ENCODE peak calls at places on chromosomes 5 and 9, in nine cellular contexts. One of them, this sample, is unnamed.

GRCh38 chr9:4503103-4503502 is 12.8 kb downstream of the SLC1A1 start:
- DNase-seq in CD8-positive, alpha-beta memory T cell: no peak
- DNase-seq in cardiac muscle cell: no peak
- DNase-seq in GM12892: no peak
- DNase-seq in lung: no peak
- DNase-seq in C1 segment of cervical spinal cord: no peak
- DNase-seq in CD8-positive, alpha-beta T cell: no peak
- DNase-seq in thyroid gland: no peak
- DNase-seq in Peyer's patch: no peak
- DNase-seq in this sample: no peak

GRCh38 chr9:134099123-134099761 is 31.4 kb upstream of the BRD3 start:
- DNase-seq in CD8-positive, alpha-beta memory T cell: peak; percentile 54
- DNase-seq in cardiac muscle cell: peak; percentile 33
- DNase-seq in GM12892: peak; percentile 53
- DNase-seq in lung: peak; percentile 45
- DNase-seq in C1 segment of cervical spinal cord: no peak
- DNase-seq in CD8-positive, alpha-beta T cell: peak; percentile 32
- DNase-seq in thyroid gland: peak; percentile 27
- DNase-seq in Peyer's patch: peak; percentile 51
- DNase-seq in this sample: peak; percentile 48

GRCh38 chr9:126561582-126561981 is 52.1 kb upstream of the LMX1B start:
- DNase-seq in CD8-positive, alpha-beta memory T cell: no peak
- DNase-seq in cardiac muscle cell: peak; percentile 11
- DNase-seq in GM12892: no peak
- DNase-seq in lung: no peak
- DNase-seq in C1 segment of cervical spinal cord: no peak
- DNase-seq in CD8-positive, alpha-beta T cell: no peak
- DNase-seq in thyroid gland: no peak
- DNase-seq in Peyer's patch: no peak
- DNase-seq in this sample: no peak

GRCh38 chr9:9117866-9118265 is 1318.3 kb upstream of the DMAC1 start:
- DNase-seq in CD8-positive, alpha-beta memory T cell: no peak
- DNase-seq in cardiac muscle cell: no peak
- DNase-seq in GM12892: no peak
- DNase-seq in lung: no peak
- DNase-seq in C1 segment of cervical spinal cord: no peak
- DNase-seq in CD8-positive, alpha-beta T cell: no peak
- DNase-seq in thyroid gland: peak; percentile 31
- DNase-seq in Peyer's patch: no peak
- DNase-seq in this sample: no peak

GRCh38 chr5:35919191-35919590 is 19.2 kb downstream of the CAPSL start:
- DNase-seq in CD8-positive, alpha-beta memory T cell: no peak
- DNase-seq in cardiac muscle cell: peak; percentile 92
- DNase-seq in GM12892: no peak
- DNase-seq in lung: no peak
- DNase-seq in C1 segment of cervical spinal cord: no peak
- DNase-seq in CD8-positive, alpha-beta T cell: no peak
- DNase-seq in thyroid gland: peak; percentile 9
- DNase-seq in Peyer's patch: no peak
- DNase-seq in this sample: peak; percentile 98

GRCh38 chr9:72305102-72305546 is 59.9 kb downstream of the ZFAND5 start:
- DNase-seq in CD8-positive, alpha-beta memory T cell: no peak
- DNase-seq in cardiac muscle cell: peak; percentile 83
- DNase-seq in GM12892: peak; percentile 15
- DNase-seq in lung: peak; percentile 92
- DNase-seq in C1 segment of cervical spinal cord: peak; percentile 55
- DNase-seq in CD8-positive, alpha-beta T cell: no peak
- DNase-seq in thyroid gland: peak; percentile 81
- DNase-seq in Peyer's patch: peak; percentile 82
- DNase-seq in this sample: peak; percentile 6

GRCh38 chr5:113090336-113091106 is 113.9 kb downstream of the DCP2 start:
- DNase-seq in CD8-positive, alpha-beta memory T cell: peak; percentile 16
- DNase-seq in cardiac muscle cell: peak; percentile 48
- DNase-seq in GM12892: no peak
- DNase-seq in lung: no peak
- DNase-seq in C1 segment of cervical spinal cord: no peak
- DNase-seq in CD8-positive, alpha-beta T cell: no peak
- DNase-seq in thyroid gland: no peak
- DNase-seq in Peyer's patch: no peak
- DNase-seq in this sample: peak; percentile 12

GRCh38 chr5:172048539-172049101 is 42.2 kb upstream of the FBXW11 start:
- DNase-seq in CD8-positive, alpha-beta memory T cell: no peak
- DNase-seq in cardiac muscle cell: peak; percentile 41
- DNase-seq in GM12892: no peak
- DNase-seq in lung: no peak
- DNase-seq in C1 segment of cervical spinal cord: no peak
- DNase-seq in CD8-positive, alpha-beta T cell: no peak
- DNase-seq in thyroid gland: no peak
- DNase-seq in Peyer's patch: no peak
- DNase-seq in this sample: peak; percentile 60

GRCh38 chr5:23991406-23991805 is 484.0 kb downstream of the PRDM9 start:
- DNase-seq in CD8-positive, alpha-beta memory T cell: no peak
- DNase-seq in cardiac muscle cell: no peak
- DNase-seq in GM12892: no peak
- DNase-seq in lung: no peak
- DNase-seq in C1 segment of cervical spinal cord: no peak
- DNase-seq in CD8-positive, alpha-beta T cell: no peak
- DNase-seq in thyroid gland: no peak
- DNase-seq in Peyer's patch: no peak
- DNase-seq in this sample: no peak

GRCh38 chr5:170269579-170269978 is 28.0 kb downstream of the LCP2 start:
- DNase-seq in CD8-positive, alpha-beta memory T cell: no peak
- DNase-seq in cardiac muscle cell: no peak
- DNase-seq in GM12892: no peak
- DNase-seq in lung: no peak
- DNase-seq in C1 segment of cervical spinal cord: no peak
- DNase-seq in CD8-positive, alpha-beta T cell: no peak
- DNase-seq in thyroid gland: no peak
- DNase-seq in Peyer's patch: no peak
- DNase-seq in this sample: no peak

GRCh38 chr9:133843751-133844373 is 105.7 kb upstream of the SARDH start:
- DNase-seq in CD8-positive, alpha-beta memory T cell: no peak
- DNase-seq in cardiac muscle cell: peak; percentile 15
- DNase-seq in GM12892: no peak
- DNase-seq in lung: no peak
- DNase-seq in C1 segment of cervical spinal cord: no peak
- DNase-seq in CD8-positive, alpha-beta T cell: no peak
- DNase-seq in thyroid gland: no peak
- DNase-seq in Peyer's patch: no peak
- DNase-seq in this sample: no peak

GRCh38 chr9:114004221-114004716 is 73.8 kb downstream of the AMBP start:
- DNase-seq in CD8-positive, alpha-beta memory T cell: no peak
- DNase-seq in cardiac muscle cell: peak; percentile 75
- DNase-seq in GM12892: no peak
- DNase-seq in lung: peak; percentile 27
- DNase-seq in C1 segment of cervical spinal cord: peak; percentile 58
- DNase-seq in CD8-positive, alpha-beta T cell: no peak
- DNase-seq in thyroid gland: peak; percentile 25
- DNase-seq in Peyer's patch: peak; percentile 46
- DNase-seq in this sample: no peak

GRCh38 chr9:118829334-118829733 is 539.9 kb downstream of the BRINP1 start:
- DNase-seq in CD8-positive, alpha-beta memory T cell: no peak
- DNase-seq in cardiac muscle cell: no peak
- DNase-seq in GM12892: no peak
- DNase-seq in lung: no peak
- DNase-seq in C1 segment of cervical spinal cord: no peak
- DNase-seq in CD8-positive, alpha-beta T cell: no peak
- DNase-seq in thyroid gland: no peak
- DNase-seq in Peyer's patch: no peak
- DNase-seq in this sample: peak; percentile 18

GRCh38 chr5:72498284-72498683 is 8.9 kb downstream of the ZNF366 start:
- DNase-seq in CD8-positive, alpha-beta memory T cell: no peak
- DNase-seq in cardiac muscle cell: peak; percentile 54
- DNase-seq in GM12892: no peak
- DNase-seq in lung: no peak
- DNase-seq in C1 segment of cervical spinal cord: no peak
- DNase-seq in CD8-positive, alpha-beta T cell: no peak
- DNase-seq in thyroid gland: no peak
- DNase-seq in Peyer's patch: no peak
- DNase-seq in this sample: peak; percentile 68

GRCh38 chr5:16180789-16181082 is 1.1 kb upstream of the MARCHF11 start:
- DNase-seq in CD8-positive, alpha-beta memory T cell: no peak
- DNase-seq in cardiac muscle cell: no peak
- DNase-seq in GM12892: no peak
- DNase-seq in lung: no peak
- DNase-seq in C1 segment of cervical spinal cord: no peak
- DNase-seq in CD8-positive, alpha-beta T cell: no peak
- DNase-seq in thyroid gland: no peak
- DNase-seq in Peyer's patch: no peak
- DNase-seq in this sample: no peak

GRCh38 chr9:125637264-125637663 is 69.7 kb downstream of the MAPKAP1 start:
- DNase-seq in CD8-positive, alpha-beta memory T cell: no peak
- DNase-seq in cardiac muscle cell: no peak
- DNase-seq in GM12892: no peak
- DNase-seq in lung: no peak
- DNase-seq in C1 segment of cervical spinal cord: no peak
- DNase-seq in CD8-positive, alpha-beta T cell: no peak
- DNase-seq in thyroid gland: no peak
- DNase-seq in Peyer's patch: no peak
- DNase-seq in this sample: no peak

GRCh38 chr5:94072116-94072515 is 330.7 kb upstream of the POU5F2 start:
- DNase-seq in CD8-positive, alpha-beta memory T cell: no peak
- DNase-seq in cardiac muscle cell: peak; percentile 43
- DNase-seq in GM12892: no peak
- DNase-seq in lung: no peak
- DNase-seq in C1 segment of cervical spinal cord: no peak
- DNase-seq in CD8-positive, alpha-beta T cell: no peak
- DNase-seq in thyroid gland: no peak
- DNase-seq in Peyer's patch: no peak
- DNase-seq in this sample: no peak

GRCh38 chr9:133792721-133793470 is 54.7 kb upstream of the SARDH start:
- DNase-seq in CD8-positive, alpha-beta memory T cell: peak; percentile 34
- DNase-seq in cardiac muscle cell: peak; percentile 84
- DNase-seq in GM12892: peak; percentile 90
- DNase-seq in lung: peak; percentile 75
- DNase-seq in C1 segment of cervical spinal cord: peak; percentile 55
- DNase-seq in CD8-positive, alpha-beta T cell: peak; percentile 28
- DNase-seq in thyroid gland: peak; percentile 79
- DNase-seq in Peyer's patch: peak; percentile 83
- DNase-seq in this sample: peak; percentile 82

GRCh38 chr5:149747833-149748366 is 17.8 kb downstream of the PPARGC1B start:
- DNase-seq in CD8-positive, alpha-beta memory T cell: no peak
- DNase-seq in cardiac muscle cell: no peak
- DNase-seq in GM12892: no peak
- DNase-seq in lung: no peak
- DNase-seq in C1 segment of cervical spinal cord: no peak
- DNase-seq in CD8-positive, alpha-beta T cell: no peak
- DNase-seq in thyroid gland: no peak
- DNase-seq in Peyer's patch: no peak
- DNase-seq in this sample: no peak

GRCh38 chr9:113537227-113537810 is 73.8 kb downstream of the RGS3 start:
- DNase-seq in CD8-positive, alpha-beta memory T cell: no peak
- DNase-seq in cardiac muscle cell: no peak
- DNase-seq in GM12892: no peak
- DNase-seq in lung: no peak
- DNase-seq in C1 segment of cervical spinal cord: no peak
- DNase-seq in CD8-positive, alpha-beta T cell: no peak
- DNase-seq in thyroid gland: no peak
- DNase-seq in Peyer's patch: no peak
- DNase-seq in this sample: no peak

GRCh38 chr5:29899583-29899982 is 1293.9 kb upstream of the CDH6 start:
- DNase-seq in CD8-positive, alpha-beta memory T cell: no peak
- DNase-seq in cardiac muscle cell: no peak
- DNase-seq in GM12892: no peak
- DNase-seq in lung: no peak
- DNase-seq in C1 segment of cervical spinal cord: no peak
- DNase-seq in CD8-positive, alpha-beta T cell: no peak
- DNase-seq in thyroid gland: no peak
- DNase-seq in Peyer's patch: no peak
- DNase-seq in this sample: no peak

GRCh38 chr9:72363908-72364678 is 915 bp downstream of the ZFAND5 start:
- DNase-seq in CD8-positive, alpha-beta memory T cell: peak; percentile 76
- DNase-seq in cardiac muscle cell: peak; percentile 68
- DNase-seq in GM12892: peak; percentile 57
- DNase-seq in lung: peak; percentile 58
- DNase-seq in C1 segment of cervical spinal cord: peak; percentile 68
- DNase-seq in CD8-positive, alpha-beta T cell: peak; percentile 59
- DNase-seq in thyroid gland: peak; percentile 70
- DNase-seq in Peyer's patch: peak; percentile 79
- DNase-seq in this sample: peak; percentile 55

GRCh38 chr5:30390095-30390494 is 803.4 kb upstream of the CDH6 start:
- DNase-seq in CD8-positive, alpha-beta memory T cell: no peak
- DNase-seq in cardiac muscle cell: no peak
- DNase-seq in GM12892: no peak
- DNase-seq in lung: no peak
- DNase-seq in C1 segment of cervical spinal cord: no peak
- DNase-seq in CD8-positive, alpha-beta T cell: no peak
- DNase-seq in thyroid gland: no peak
- DNase-seq in Peyer's patch: no peak
- DNase-seq in this sample: no peak

GRCh38 chr5:129904667-129905466 is 602 bp downstream of the CHSY3 start:
- DNase-seq in CD8-positive, alpha-beta memory T cell: no peak
- DNase-seq in cardiac muscle cell: peak; percentile 16
- DNase-seq in GM12892: no peak
- DNase-seq in lung: peak; percentile 30
- DNase-seq in C1 segment of cervical spinal cord: no peak
- DNase-seq in CD8-positive, alpha-beta T cell: no peak
- DNase-seq in thyroid gland: peak; percentile 17
- DNase-seq in Peyer's patch: peak; percentile 48
- DNase-seq in this sample: peak; percentile 13

GRCh38 chr9:129351058-129351641 is 173.1 kb upstream of the IER5L start:
- DNase-seq in CD8-positive, alpha-beta memory T cell: no peak
- DNase-seq in cardiac muscle cell: peak; percentile 29
- DNase-seq in GM12892: no peak
- DNase-seq in lung: no peak
- DNase-seq in C1 segment of cervical spinal cord: no peak
- DNase-seq in CD8-positive, alpha-beta T cell: no peak
- DNase-seq in thyroid gland: no peak
- DNase-seq in Peyer's patch: no peak
- DNase-seq in this sample: no peak

GRCh38 chr5:79759436-79759835 is 69.8 kb downstream of the CMYA5 start:
- DNase-seq in CD8-positive, alpha-beta memory T cell: no peak
- DNase-seq in cardiac muscle cell: peak; percentile 58
- DNase-seq in GM12892: no peak
- DNase-seq in lung: no peak
- DNase-seq in C1 segment of cervical spinal cord: no peak
- DNase-seq in CD8-positive, alpha-beta T cell: no peak
- DNase-seq in thyroid gland: peak; percentile 12
- DNase-seq in Peyer's patch: no peak
- DNase-seq in this sample: peak; percentile 71

GRCh38 chr5:62385136-62385535 is 18.6 kb downstream of the DIMT1 start:
- DNase-seq in CD8-positive, alpha-beta memory T cell: no peak
- DNase-seq in cardiac muscle cell: no peak
- DNase-seq in GM12892: no peak
- DNase-seq in lung: no peak
- DNase-seq in C1 segment of cervical spinal cord: no peak
- DNase-seq in CD8-positive, alpha-beta T cell: no peak
- DNase-seq in thyroid gland: no peak
- DNase-seq in Peyer's patch: no peak
- DNase-seq in this sample: no peak

GRCh38 chr9:123414921-123415592 is 59.1 kb downstream of the CRB2 start:
- DNase-seq in CD8-positive, alpha-beta memory T cell: no peak
- DNase-seq in cardiac muscle cell: peak; percentile 28
- DNase-seq in GM12892: no peak
- DNase-seq in lung: no peak
- DNase-seq in C1 segment of cervical spinal cord: no peak
- DNase-seq in CD8-positive, alpha-beta T cell: no peak
- DNase-seq in thyroid gland: no peak
- DNase-seq in Peyer's patch: peak; percentile 8
- DNase-seq in this sample: no peak

GRCh38 chr5:72255237-72255636 is 64.8 kb downstream of the MRPS27 start:
- DNase-seq in CD8-positive, alpha-beta memory T cell: no peak
- DNase-seq in cardiac muscle cell: no peak
- DNase-seq in GM12892: no peak
- DNase-seq in lung: no peak
- DNase-seq in C1 segment of cervical spinal cord: no peak
- DNase-seq in CD8-positive, alpha-beta T cell: no peak
- DNase-seq in thyroid gland: no peak
- DNase-seq in Peyer's patch: no peak
- DNase-seq in this sample: no peak